ENCODE peak calls at places on chromosomes 3 and 15, in six cellular contexts. S is IMR-90, P is neuronal stem cell, W is mesenchymal stem cell, I is H1, C is trophoblast cell. X is an unnamed sample.

GRCh38 chr15:84023636-84024035 is 211.9 kb upstream of the GOLGA6L4 start:
- DNase-seq in S (peak; percentile 45), P (no peak), W (peak; percentile 8), I (peak; percentile 48), C (peak; percentile 82), X (no peak)

GRCh38 chr15:73968461-73968860 is 23.6 kb downstream of the STOML1 start:
- DNase-seq in S (no peak), C (no peak), I (no peak), W (no peak), P (no peak), X (no peak)

GRCh38 chr3:16606398-16606797 is 1.2 kb upstream of the DAZL start:
- DNase-seq in W (no peak), C (peak; percentile 95), I (no peak), P (no peak), S (no peak), X (no peak)

GRCh38 chr3:46264002-46264401 is 21.7 kb downstream of the CCR3 start:
- DNase-seq in S (no peak), I (no peak), C (no peak), W (no peak), P (no peak), X (no peak)

GRCh38 chr3:161957467-161957866 is 460.9 kb downstream of the OTOL1 start:
- DNase-seq in C (peak; percentile 59), P (no peak), S (peak; percentile 19), I (no peak), W (peak; percentile 18), X (no peak)

GRCh38 chr3:70069557-70069956 is 70.0 kb downstream of the SAMMSON start:
- DNase-seq in W (no peak), P (no peak), C (no peak), I (no peak), S (no peak), X (no peak)

GRCh38 chr15:99306694-99307338 is 55.5 kb downstream of the LRRC28 start:
- DNase-seq in P (peak; percentile 48), I (no peak), C (no peak), S (peak; percentile 8), W (peak; percentile 34), X (no peak)

GRCh38 chr3:133494469-133494868 is 79.0 kb upstream of the CDV3 start:
- DNase-seq in C (peak; percentile 55), S (peak; percentile 20), W (peak; percentile 50), P (no peak), I (peak; percentile 77), X (peak; percentile 80)

GRCh38 chr3:177729939-177730700 is 532.8 kb upstream of the TBL1XR1 start:
- DNase-seq in W (no peak), I (no peak), P (no peak), S (no peak), C (no peak), X (no peak)

GRCh38 chr3:46763178-46763577 is 45.5 kb upstream of the PRSS50 start:
- DNase-seq in C (no peak), S (no peak), I (no peak), P (no peak), W (no peak), X (no peak)

GRCh38 chr3:153026026-153026425 is 136.0 kb upstream of the RAP2B start:
- DNase-seq in S (peak; percentile 52), W (peak; percentile 53), C (peak; percentile 74), P (no peak), I (no peak), X (no peak)

GRCh38 chr3:56801151-56801596 is 575 bp downstream of the ARHGEF3 start:
- DNase-seq in C (no peak), S (no peak), I (no peak), W (no peak), P (no peak), X (peak; percentile 31)

GRCh38 chr3:5304789-5305680 is 117.5 kb downstream of the EDEM1 start:
- DNase-seq in I (peak; percentile 79), S (peak; percentile 44), C (peak; percentile 88), W (peak; percentile 58), P (peak; percentile 52), X (peak; percentile 60)

GRCh38 chr3:77835916-77836315 is 796.0 kb downstream of the ROBO2 start:
- DNase-seq in C (no peak), S (peak; percentile 12), I (no peak), P (no peak), W (peak; percentile 16), X (no peak)

GRCh38 chr3:88321696-88322095 is 171.9 kb downstream of the C3orf38 start:
- DNase-seq in S (no peak), C (no peak), I (no peak), P (no peak), W (peak; percentile 5), X (no peak)

GRCh38 chr3:171895890-171896289 is 52.7 kb downstream of the TMEM212 start:
- DNase-seq in C (no peak), P (no peak), S (no peak), I (no peak), W (peak; percentile 28), X (no peak)

GRCh38 chr3:108477511-108478147 is 32.8 kb downstream of the MYH15 start:
- DNase-seq in C (peak; percentile 77), S (peak; percentile 72), P (peak; percentile 41), W (peak; percentile 66), I (peak; percentile 66), X (peak; percentile 43)

GRCh38 chr3:118504906-118505305 is 529.7 kb downstream of the IGSF11 start:
- DNase-seq in W (no peak), I (no peak), C (no peak), S (no peak), P (no peak), X (no peak)

GRCh38 chr15:83206971-83207621 is 527 bp downstream of the HDGFL3 start:
- DNase-seq in S (no peak), I (peak; percentile 71), P (peak; percentile 42), W (peak; percentile 49), C (peak; percentile 62), X (peak; percentile 41)

GRCh38 chr3:107370902-107371301 is 6.3 kb upstream of the CCDC54 start:
- DNase-seq in W (no peak), S (no peak), P (no peak), C (no peak), I (no peak), X (no peak)

GRCh38 chr3:169390310-169390731 is 273.2 kb downstream of the MECOM start:
- DNase-seq in S (no peak), P (no peak), C (peak; percentile 56), I (no peak), W (no peak), X (no peak)

DNA sequence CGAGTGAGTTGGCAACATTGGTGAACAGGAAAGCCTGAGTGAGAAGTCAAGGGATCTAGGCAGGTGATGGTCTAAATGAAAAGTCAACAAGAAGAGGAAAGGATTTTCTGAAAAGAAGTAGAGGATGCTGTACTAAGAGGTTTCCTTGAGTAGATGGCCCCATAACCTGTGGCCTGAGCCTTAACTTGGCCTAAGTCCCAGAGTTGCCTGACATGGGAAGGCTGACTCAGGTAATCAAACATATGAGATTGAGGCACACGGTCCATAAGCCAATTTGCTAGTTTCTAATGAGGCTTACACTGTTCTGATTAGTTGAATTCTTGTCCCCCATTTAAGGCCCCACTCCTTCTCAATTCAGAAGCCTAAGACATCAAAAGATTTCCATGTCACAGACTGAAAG is 262.5 kb upstream of the LMCD1 start:
- DNase-seq in I (no peak), W (no peak), C (no peak), S (no peak), P (no peak), X (no peak)
- H2BK5ac ChIP-seq in I (no peak overlapping the region), W (no peak overlapping the region), C (no peak overlapping the region), S (no peak overlapping the region), P (no peak overlapping the region), X (no peak overlapping the region)

GRCh38 chr3:157104928-157105652 is 54.9 kb downstream of the CCNL1 start:
- DNase-seq in S (no peak), C (no peak), I (peak; percentile 69), W (no peak), P (no peak), X (peak; percentile 86)

GRCh38 chr3:157110761-157111238 is 49.1 kb downstream of the CCNL1 start:
- DNase-seq in W (no peak), S (no peak), I (no peak), C (no peak), P (no peak), X (no peak)

GRCh38 chr3:157107037-157107436 is 52.9 kb downstream of the CCNL1 start:
- DNase-seq in C (no peak), W (no peak), I (no peak), P (no peak), S (no peak), X (no peak)

GRCh38 chr3:157109267-157110141 is 50.4 kb downstream of the CCNL1 start:
- DNase-seq in W (no peak), I (no peak), C (no peak), S (no peak), P (no peak), X (no peak)

DNA sequence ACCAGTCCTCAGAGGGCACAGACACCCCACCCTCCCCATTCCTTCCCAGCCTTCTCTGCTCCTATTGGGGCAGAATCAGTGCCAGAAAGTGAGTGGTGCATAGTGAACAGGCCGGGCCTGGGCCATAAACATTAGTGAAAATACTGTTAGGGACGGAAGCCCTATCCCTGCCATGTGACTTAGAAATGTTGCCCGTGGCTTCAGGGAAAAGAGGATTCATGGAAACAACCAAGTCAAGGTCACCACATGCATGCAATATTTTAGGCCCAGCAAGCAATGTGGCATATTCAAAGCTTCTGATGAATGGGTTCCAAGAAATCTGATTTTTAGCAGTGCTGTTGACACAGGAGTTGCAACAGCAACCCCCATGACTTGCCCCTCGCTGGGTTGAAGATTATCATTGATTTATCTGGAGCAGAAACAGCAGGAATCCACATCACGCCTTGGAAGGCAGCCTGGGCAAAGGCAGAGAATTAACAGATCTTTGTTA is 52.3 kb downstream of the CCNL1 start:
- DNase-seq in W (no peak), S (no peak), C (peak; percentile 31), P (no peak), I (no peak), X (no peak)
- H2AK5ac ChIP-seq in W (no peak overlapping the region), S (no peak overlapping the region), C (no peak overlapping the region), P (no peak overlapping the region), I (no peak overlapping the region), X (no peak overlapping the region)

GRCh38 chr3:76383781-76384180 is 598.4 kb upstream of the ZNF717 start:
- DNase-seq in P (no peak), I (no peak), S (no peak), W (peak; percentile 37), C (no peak), X (no peak)

GRCh38 chr3:76387000-76387399 is 601.7 kb upstream of the ZNF717 start:
- DNase-seq in S (no peak), W (no peak), P (no peak), I (no peak), C (no peak), X (no peak)
- H3K9me3 ChIP-seq in S (no peaks in the 10 kb centered on the region), W (peaks cover 3% of the 10 kb centered on the region), P (no peaks in the 10 kb centered on the region), I (no peaks in the 10 kb centered on the region), C (peaks cover 2% of the 10 kb centered on the region), X (no peaks in the 10 kb centered on the region)

GRCh38 chr3:194176274-194176991 is 40.5 kb downstream of the HES1 start:
- DNase-seq in S (no peak), W (peak; percentile 81), I (peak; percentile 56), P (no peak), C (no peak), X (no peak)

GRCh38 chr3:194178128-194178527 is 42.2 kb downstream of the HES1 start:
- DNase-seq in I (no peak), S (no peak), P (no peak), C (no peak), W (no peak), X (no peak)

GRCh38 chr3:194177156-194177555 is 41.2 kb downstream of the HES1 start:
- DNase-seq in P (no peak), C (no peak), S (no peak), W (peak; percentile 34), I (no peak), X (no peak)

GRCh38 chr3:194181612-194182011 is 45.7 kb downstream of the HES1 start:
- DNase-seq in P (no peak), W (no peak), I (no peak), C (no peak), S (no peak), X (no peak)

GRCh38 chr3:194178693-194179092 is 42.7 kb downstream of the HES1 start:
- DNase-seq in P (no peak), S (no peak), W (no peak), I (no peak), C (no peak), X (no peak)
- H2BK5ac ChIP-seq in P (no peak overlapping the region), S (no peak overlapping the region), W (no peak overlapping the region), I (no peak overlapping the region), C (no peak overlapping the region), X (no peak overlapping the region)

X was measured in H9.